ENCODE peak calls at places on chromosomes 2 and 18, in seven cellular contexts. One of them, this sample, is unnamed.

GRCh38 chr2:196413821-196414274 is 225.7 kb upstream of the CCDC150 start:
- DNase-seq in stomach: no peak
- DNase-seq in GM12865: peak; percentile 77
- DNase-seq in PC-9: no peak
- DNase-seq in CD4-positive, alpha-beta T cell: no peak
- DNase-seq in right atrium auricular region: no peak
- DNase-seq in tibial artery: no peak
- DNase-seq in this sample: no peak

GRCh38 chr2:43526994-43527393 is 68.8 kb downstream of the THADA start:
- DNase-seq in stomach: no peak
- DNase-seq in GM12865: no peak
- DNase-seq in PC-9: no peak
- DNase-seq in CD4-positive, alpha-beta T cell: no peak
- DNase-seq in right atrium auricular region: no peak
- DNase-seq in tibial artery: no peak
- DNase-seq in this sample: no peak

GRCh38 chr2:102155131-102155702 is 12.7 kb downstream of the IL1R1 start:
- DNase-seq in stomach: no peak
- DNase-seq in GM12865: no peak
- DNase-seq in PC-9: no peak
- DNase-seq in CD4-positive, alpha-beta T cell: no peak
- DNase-seq in right atrium auricular region: no peak
- DNase-seq in tibial artery: no peak
- DNase-seq in this sample: no peak

GRCh38 chr2:128276878-128277675 is 41.6 kb downstream of the HS6ST1 start:
- DNase-seq in stomach: no peak
- DNase-seq in GM12865: no peak
- DNase-seq in PC-9: no peak
- DNase-seq in CD4-positive, alpha-beta T cell: no peak
- DNase-seq in right atrium auricular region: no peak
- DNase-seq in tibial artery: peak; percentile 54
- DNase-seq in this sample: no peak

GRCh38 chr2:217351378-217351777 is 491.5 kb upstream of the TNP1 start:
- DNase-seq in stomach: no peak
- DNase-seq in GM12865: no peak
- DNase-seq in PC-9: no peak
- DNase-seq in CD4-positive, alpha-beta T cell: no peak
- DNase-seq in right atrium auricular region: no peak
- DNase-seq in tibial artery: no peak
- DNase-seq in this sample: no peak

GRCh38 chr2:7620255-7620654 is 703.0 kb downstream of the RNF144A start:
- DNase-seq in stomach: no peak
- DNase-seq in GM12865: no peak
- DNase-seq in PC-9: no peak
- DNase-seq in CD4-positive, alpha-beta T cell: no peak
- DNase-seq in right atrium auricular region: no peak
- DNase-seq in tibial artery: no peak
- DNase-seq in this sample: no peak

GRCh38 chr2:127811397-127811860 is 458 bp upstream of the WDR33 start:
- DNase-seq in stomach: no peak
- DNase-seq in GM12865: no peak
- DNase-seq in PC-9: no peak
- DNase-seq in CD4-positive, alpha-beta T cell: no peak
- DNase-seq in right atrium auricular region: peak; percentile 59
- DNase-seq in tibial artery: peak; percentile 64
- DNase-seq in this sample: no peak

GRCh38 chr2:196170202-196170680 is 1.1 kb downstream of the STK17B start:
- DNase-seq in stomach: peak; percentile 65
- DNase-seq in GM12865: peak; percentile 77
- DNase-seq in PC-9: no peak
- DNase-seq in CD4-positive, alpha-beta T cell: no peak
- DNase-seq in right atrium auricular region: no peak
- DNase-seq in tibial artery: no peak
- DNase-seq in this sample: no peak

GRCh38 chr2:136384541-136385303 is 266.8 kb upstream of the CXCR4 start:
- DNase-seq in stomach: no peak
- DNase-seq in GM12865: peak; percentile 73
- DNase-seq in PC-9: no peak
- DNase-seq in CD4-positive, alpha-beta T cell: peak; percentile 37
- DNase-seq in right atrium auricular region: no peak
- DNase-seq in tibial artery: no peak
- DNase-seq in this sample: no peak

GRCh38 chr2:62118160-62118559 is 77.8 kb upstream of the B3GNT2 start:
- DNase-seq in stomach: no peak
- DNase-seq in GM12865: no peak
- DNase-seq in PC-9: no peak
- DNase-seq in CD4-positive, alpha-beta T cell: no peak
- DNase-seq in right atrium auricular region: no peak
- DNase-seq in tibial artery: no peak
- DNase-seq in this sample: no peak

GRCh38 chr2:226969412-226969811 is 133.6 kb downstream of the RHBDD1 start:
- DNase-seq in stomach: no peak
- DNase-seq in GM12865: no peak
- DNase-seq in PC-9: no peak
- DNase-seq in CD4-positive, alpha-beta T cell: no peak
- DNase-seq in right atrium auricular region: no peak
- DNase-seq in tibial artery: no peak
- DNase-seq in this sample: no peak
- TF ChIP-seq CTCF in stomach: no peak
- TF ChIP-seq CTCF in GM12865: no peak
- TF ChIP-seq CTCF in PC-9: no peak
- TF ChIP-seq CTCF in CD4-positive, alpha-beta T cell: no peak
- TF ChIP-seq CTCF in right atrium auricular region: no peak
- TF ChIP-seq CTCF in tibial artery: no peak
- TF ChIP-seq CTCF in this sample: no peak

GRCh38 chr18:25599443-25599842 is 247.5 kb upstream of the ZNF521 start:
- DNase-seq in stomach: no peak
- DNase-seq in GM12865: no peak
- DNase-seq in PC-9: no peak
- DNase-seq in CD4-positive, alpha-beta T cell: no peak
- DNase-seq in right atrium auricular region: no peak
- DNase-seq in tibial artery: no peak
- DNase-seq in this sample: no peak

GRCh38 chr18:25605322-25605721 is 253.4 kb upstream of the ZNF521 start:
- DNase-seq in stomach: no peak
- DNase-seq in GM12865: no peak
- DNase-seq in PC-9: no peak
- DNase-seq in CD4-positive, alpha-beta T cell: no peak
- DNase-seq in right atrium auricular region: no peak
- DNase-seq in tibial artery: no peak
- DNase-seq in this sample: no peak

GRCh38 chr18:25604231-25604908 is 252.4 kb upstream of the ZNF521 start:
- DNase-seq in stomach: no peak
- DNase-seq in GM12865: no peak
- DNase-seq in PC-9: no peak
- DNase-seq in CD4-positive, alpha-beta T cell: no peak
- DNase-seq in right atrium auricular region: no peak
- DNase-seq in tibial artery: no peak
- DNase-seq in this sample: no peak

GRCh38 chr18:25604909-25605247 is 252.9 kb upstream of the ZNF521 start:
- DNase-seq in stomach: no peak
- DNase-seq in GM12865: no peak
- DNase-seq in PC-9: no peak
- DNase-seq in CD4-positive, alpha-beta T cell: no peak
- DNase-seq in right atrium auricular region: no peak
- DNase-seq in tibial artery: no peak
- DNase-seq in this sample: no peak
- TF ChIP-seq CTCF in stomach: no peak
- TF ChIP-seq CTCF in GM12865: no peak
- TF ChIP-seq CTCF in PC-9: no peak
- TF ChIP-seq CTCF in CD4-positive, alpha-beta T cell: no peak
- TF ChIP-seq CTCF in right atrium auricular region: no peak
- TF ChIP-seq CTCF in tibial artery: no peak
- TF ChIP-seq CTCF in this sample: no peak

GRCh38 chr2:159086874-159087273 is 118.4 kb downstream of the TANC1 start:
- DNase-seq in stomach: no peak
- DNase-seq in GM12865: no peak
- DNase-seq in PC-9: no peak
- DNase-seq in CD4-positive, alpha-beta T cell: no peak
- DNase-seq in right atrium auricular region: no peak
- DNase-seq in tibial artery: no peak
- DNase-seq in this sample: no peak

GRCh38 chr2:159090514-159091201 is 122.2 kb downstream of the TANC1 start:
- DNase-seq in stomach: no peak
- DNase-seq in GM12865: peak; percentile 50
- DNase-seq in PC-9: no peak
- DNase-seq in CD4-positive, alpha-beta T cell: no peak
- DNase-seq in right atrium auricular region: no peak
- DNase-seq in tibial artery: no peak
- DNase-seq in this sample: no peak

GRCh38 chr2:159091381-159091780 is 122.9 kb downstream of the TANC1 start:
- DNase-seq in stomach: no peak
- DNase-seq in GM12865: no peak
- DNase-seq in PC-9: no peak
- DNase-seq in CD4-positive, alpha-beta T cell: no peak
- DNase-seq in right atrium auricular region: no peak
- DNase-seq in tibial artery: no peak
- DNase-seq in this sample: no peak

GRCh38 chr2:159089543-159089942 is 121.1 kb downstream of the TANC1 start:
- DNase-seq in stomach: no peak
- DNase-seq in GM12865: no peak
- DNase-seq in PC-9: no peak
- DNase-seq in CD4-positive, alpha-beta T cell: no peak
- DNase-seq in right atrium auricular region: no peak
- DNase-seq in tibial artery: no peak
- DNase-seq in this sample: no peak

GRCh38 chr2:159088906-159089305 is 120.5 kb downstream of the TANC1 start:
- DNase-seq in stomach: no peak
- DNase-seq in GM12865: no peak
- DNase-seq in PC-9: no peak
- DNase-seq in CD4-positive, alpha-beta T cell: no peak
- DNase-seq in right atrium auricular region: no peak
- DNase-seq in tibial artery: no peak
- DNase-seq in this sample: no peak
- TF ChIP-seq CTCF in stomach: no peak
- TF ChIP-seq CTCF in GM12865: no peak
- TF ChIP-seq CTCF in PC-9: no peak
- TF ChIP-seq CTCF in CD4-positive, alpha-beta T cell: no peak
- TF ChIP-seq CTCF in right atrium auricular region: no peak
- TF ChIP-seq CTCF in tibial artery: no peak
- TF ChIP-seq CTCF in this sample: no peak

GRCh38 chr2:240636563-240637115 is 11.4 kb downstream of the GPR35 start:
- DNase-seq in stomach: no peak
- DNase-seq in GM12865: no peak
- DNase-seq in PC-9: no peak
- DNase-seq in CD4-positive, alpha-beta T cell: no peak
- DNase-seq in right atrium auricular region: no peak
- DNase-seq in tibial artery: peak; percentile 39
- DNase-seq in this sample: no peak

GRCh38 chr2:240637901-240638175 is 12.6 kb downstream of the GPR35 start:
- DNase-seq in stomach: peak; percentile 11
- DNase-seq in GM12865: no peak
- DNase-seq in PC-9: no peak
- DNase-seq in CD4-positive, alpha-beta T cell: no peak
- DNase-seq in right atrium auricular region: no peak
- DNase-seq in tibial artery: peak; percentile 48
- DNase-seq in this sample: no peak

GRCh38 chr2:240637116-240637900 is 12.0 kb downstream of the GPR35 start:
- DNase-seq in stomach: peak; percentile 13
- DNase-seq in GM12865: no peak
- DNase-seq in PC-9: no peak
- DNase-seq in CD4-positive, alpha-beta T cell: no peak
- DNase-seq in right atrium auricular region: no peak
- DNase-seq in tibial artery: peak; percentile 49
- DNase-seq in this sample: no peak

GRCh38 chr2:240639566-240639965 is 14.3 kb downstream of the GPR35 start:
- DNase-seq in stomach: peak; percentile 16
- DNase-seq in GM12865: no peak
- DNase-seq in PC-9: no peak
- DNase-seq in CD4-positive, alpha-beta T cell: no peak
- DNase-seq in right atrium auricular region: no peak
- DNase-seq in tibial artery: no peak
- DNase-seq in this sample: no peak

DNA sequence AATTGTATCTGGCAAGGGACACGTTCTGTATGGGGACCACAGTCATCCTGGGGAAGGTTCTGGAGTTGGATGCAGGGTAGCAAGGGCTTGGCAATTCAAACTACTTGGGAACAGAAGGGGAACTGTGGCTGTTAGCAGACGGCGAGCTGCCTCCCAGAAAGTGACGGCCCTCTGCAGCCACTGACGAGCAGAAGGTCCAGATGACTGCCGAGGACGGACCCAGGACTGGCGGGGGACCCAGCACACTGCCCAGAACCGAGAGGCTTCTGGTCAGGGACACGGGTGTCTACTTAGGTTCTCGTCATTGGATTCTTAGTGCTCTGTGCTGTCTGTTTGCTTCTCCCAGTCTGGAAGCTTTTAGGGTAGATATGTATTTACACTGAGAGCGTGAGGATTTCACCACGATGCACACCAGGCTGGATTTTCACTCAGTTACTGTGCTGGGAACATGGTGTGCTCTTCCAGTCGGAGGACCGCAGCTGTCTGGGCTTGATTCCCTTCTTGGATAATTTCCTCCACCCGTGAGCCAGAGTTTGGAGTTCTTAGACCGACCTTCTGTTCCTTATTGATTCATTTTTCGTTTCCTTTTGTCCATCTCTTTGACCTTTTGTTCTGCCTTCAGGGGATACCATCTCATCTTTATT is 13.4 kb downstream of the GPR35 start:
- DNase-seq in stomach: peak; percentile 23
- DNase-seq in GM12865: no peak
- DNase-seq in PC-9: no peak
- DNase-seq in CD4-positive, alpha-beta T cell: no peak
- DNase-seq in right atrium auricular region: no peak
- DNase-seq in tibial artery: peak; percentile 49
- DNase-seq in this sample: no peak
- TF ChIP-seq CTCF in stomach: no peak
- TF ChIP-seq CTCF in GM12865: no peak
- TF ChIP-seq CTCF in PC-9: no peak
- TF ChIP-seq CTCF in CD4-positive, alpha-beta T cell: no peak
- TF ChIP-seq CTCF in right atrium auricular region: no peak
- TF ChIP-seq CTCF in tibial artery: no peak
- TF ChIP-seq CTCF in this sample: no peak

DNA sequence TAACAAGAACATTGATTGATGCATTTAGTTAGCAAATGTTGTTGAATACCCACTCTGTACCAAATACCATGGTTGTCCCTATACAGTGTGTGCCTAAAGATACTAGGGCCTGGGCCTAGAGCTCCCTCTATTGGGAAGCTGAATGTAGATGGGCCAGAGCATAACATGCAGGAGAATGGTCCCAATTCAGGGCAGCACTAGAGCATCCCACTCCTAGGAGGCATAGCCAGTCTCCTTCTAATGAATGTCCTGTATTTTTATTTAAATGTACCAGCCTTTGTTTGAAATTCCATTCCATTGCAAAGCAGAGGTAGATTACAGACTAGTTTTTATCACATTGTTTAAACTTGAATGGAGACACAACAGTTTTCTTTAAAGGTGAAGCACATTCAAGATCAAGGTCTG is 90.6 kb downstream of the FEZ2 start:
- DNase-seq in stomach: peak; percentile 48
- DNase-seq in GM12865: peak; percentile 52
- DNase-seq in PC-9: no peak
- DNase-seq in CD4-positive, alpha-beta T cell: no peak
- DNase-seq in right atrium auricular region: no peak
- DNase-seq in tibial artery: no peak
- DNase-seq in this sample: peak; percentile 30
- TF ChIP-seq CTCF in stomach: no peak
- TF ChIP-seq CTCF in GM12865: peak; percentile 81
- TF ChIP-seq CTCF in PC-9: peak; percentile 87
- TF ChIP-seq CTCF in CD4-positive, alpha-beta T cell: peak; percentile 60
- TF ChIP-seq CTCF in right atrium auricular region: peak; percentile 81
- TF ChIP-seq CTCF in tibial artery: peak; percentile 71
- TF ChIP-seq CTCF in this sample: peak; percentile 72

GRCh38 chr18:72652990-72653593 is 109.0 kb upstream of the CBLN2 start:
- DNase-seq in stomach: no peak
- DNase-seq in GM12865: peak; percentile 71
- DNase-seq in PC-9: peak; percentile 48
- DNase-seq in CD4-positive, alpha-beta T cell: no peak
- DNase-seq in right atrium auricular region: no peak
- DNase-seq in tibial artery: no peak
- DNase-seq in this sample: peak; percentile 59
- TF ChIP-seq CTCF in stomach: no peak
- TF ChIP-seq CTCF in GM12865: peak; percentile 65
- TF ChIP-seq CTCF in PC-9: peak; percentile 69
- TF ChIP-seq CTCF in CD4-positive, alpha-beta T cell: peak; percentile 13
- TF ChIP-seq CTCF in right atrium auricular region: peak; percentile 18
- TF ChIP-seq CTCF in tibial artery: no peak
- TF ChIP-seq CTCF in this sample: peak; percentile 69

This sample was measured in neural crest cell.